ENCODE peak calls at places on chromosome 17, in four cellular contexts. One of them, this sample, is unnamed.

GRCh38 chr17:33228548-33228947 is 64.5 kb downstream of the ASIC2 start:
- DNase-seq in K562: no peak
- DNase-seq in GM12878: no peak
- DNase-seq in H1: no peak
- DNase-seq in this sample: no peak

GRCh38 chr17:66290097-66290722 is 12.2 kb upstream of the PRKCA start:
- DNase-seq in K562: no peak
- DNase-seq in GM12878: no peak
- DNase-seq in H1: no peak
- DNase-seq in this sample: peak; percentile 53

GRCh38 chr17:52297230-52298010 is 138.9 kb upstream of the CA10 start:
- DNase-seq in K562: no peak
- DNase-seq in GM12878: no peak
- DNase-seq in H1: no peak
- DNase-seq in this sample: peak; percentile 5

GRCh38 chr17:17067277-17067676 is 25.0 kb downstream of the MPRIP start:
- DNase-seq in K562: no peak
- DNase-seq in GM12878: no peak
- DNase-seq in H1: no peak
- DNase-seq in this sample: no peak

GRCh38 chr17:79106958-79107357 is 32.3 kb downstream of the ENGASE start:
- DNase-seq in K562: no peak
- DNase-seq in GM12878: no peak
- DNase-seq in H1: no peak
- DNase-seq in this sample: no peak

GRCh38 chr17:35605753-35606152 is 18.6 kb downstream of the AP2B1 start:
- DNase-seq in K562: no peak
- DNase-seq in GM12878: no peak
- DNase-seq in H1: no peak
- DNase-seq in this sample: no peak

GRCh38 chr17:81918762-81919545 is 978 bp upstream of the SIRT7 start:
- DNase-seq in K562: no peak
- DNase-seq in GM12878: no peak
- DNase-seq in H1: no peak
- DNase-seq in this sample: no peak

GRCh38 chr17:28811594-28812135 is 30.9 kb downstream of the FAM222B start:
- DNase-seq in K562: peak; percentile 46
- DNase-seq in GM12878: no peak
- DNase-seq in H1: no peak
- DNase-seq in this sample: peak; percentile 36

GRCh38 chr17:56793947-56794346 is 39.8 kb downstream of the C17orf67 start:
- DNase-seq in K562: no peak
- DNase-seq in GM12878: no peak
- DNase-seq in H1: no peak
- DNase-seq in this sample: no peak

GRCh38 chr17:32747856-32748255 is 129.1 kb downstream of the MYO1D start:
- DNase-seq in K562: no peak
- DNase-seq in GM12878: no peak
- DNase-seq in H1: no peak
- DNase-seq in this sample: peak; percentile 34

GRCh38 chr17:41965694-41966375 is 760 bp upstream of the CNP start:
- DNase-seq in K562: peak; percentile 84
- DNase-seq in GM12878: no peak
- DNase-seq in H1: no peak
- DNase-seq in this sample: peak; percentile 88

GRCh38 chr17:70308619-70309018 is 139.3 kb downstream of the KCNJ2 start:
- DNase-seq in K562: no peak
- DNase-seq in GM12878: no peak
- DNase-seq in H1: no peak
- DNase-seq in this sample: no peak

GRCh38 chr17:21041753-21042433 is 918 bp downstream of the USP22 start:
- DNase-seq in K562: peak; percentile 71
- DNase-seq in GM12878: no peak
- DNase-seq in H1: peak; percentile 58
- DNase-seq in this sample: peak; percentile 71

GRCh38 chr17:13541032-13541480 is 60.7 kb downstream of the HS3ST3A1 start:
- DNase-seq in K562: no peak
- DNase-seq in GM12878: no peak
- DNase-seq in H1: no peak
- DNase-seq in this sample: no peak

DNA sequence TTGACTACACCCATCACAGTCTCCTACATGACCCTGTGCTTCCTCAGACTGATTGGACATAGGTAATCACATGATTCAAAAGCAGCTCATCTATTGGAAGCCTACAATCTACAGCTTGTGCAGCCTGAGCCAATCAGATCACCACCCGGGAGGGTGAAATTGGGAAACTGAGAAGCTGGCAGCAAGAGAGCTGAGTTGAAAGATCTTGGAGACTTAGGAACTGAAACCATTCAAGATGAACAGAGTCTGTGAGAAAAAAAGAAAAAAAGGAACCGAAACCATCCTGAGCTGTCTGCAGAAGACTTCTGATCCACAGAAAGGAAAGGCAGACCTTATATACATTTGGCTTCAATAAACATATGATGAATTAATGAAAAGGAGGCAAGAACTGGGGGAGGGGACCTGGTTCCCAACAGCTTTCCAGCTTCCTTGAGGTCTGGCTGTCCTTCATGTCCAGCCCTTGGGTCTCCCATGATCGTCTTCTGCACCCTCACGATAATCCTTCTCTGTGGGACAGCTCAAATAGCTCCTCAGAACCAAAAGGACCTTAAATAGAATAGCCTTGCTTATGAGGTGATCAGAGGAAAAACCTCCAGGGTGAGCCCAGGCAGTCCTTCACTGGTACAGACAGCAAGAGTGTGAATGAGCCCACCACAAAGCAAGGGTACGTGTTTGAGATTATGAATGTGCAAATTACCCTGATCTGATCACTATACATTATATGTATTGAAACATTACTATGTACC is 32.6 kb downstream of the PLXDC1 start:
- DNase-seq in K562: no peak
- DNase-seq in GM12878: peak; percentile 84
- DNase-seq in H1: no peak
- DNase-seq in this sample: no peak
- TF ChIP-seq CHD2 in K562: no peak
- TF ChIP-seq CHD2 in GM12878: peak; percentile 39
- TF ChIP-seq CHD2 in H1: no peak
- TF ChIP-seq CHD2 in this sample: no peak

GRCh38 chr17:18219016-18219415 is 6.4 kb upstream of the LLGL1 start:
- DNase-seq in K562: no peak
- DNase-seq in GM12878: no peak
- DNase-seq in H1: no peak
- DNase-seq in this sample: no peak
- TF ChIP-seq JUND in K562: no peak
- TF ChIP-seq JUND in GM12878: no peak
- TF ChIP-seq JUND in H1: no peak
- TF ChIP-seq JUND in this sample: no peak

GRCh38 chr17:55510986-55511721 is at the start of gene SMIM36:
- DNase-seq in K562: no peak
- DNase-seq in GM12878: no peak
- DNase-seq in H1: no peak
- DNase-seq in this sample: no peak

GRCh38 chr17:55518549-55518948 is 7.3 kb upstream of the SMIM36 start:
- DNase-seq in K562: no peak
- DNase-seq in GM12878: no peak
- DNase-seq in H1: no peak
- DNase-seq in this sample: no peak

DNA sequence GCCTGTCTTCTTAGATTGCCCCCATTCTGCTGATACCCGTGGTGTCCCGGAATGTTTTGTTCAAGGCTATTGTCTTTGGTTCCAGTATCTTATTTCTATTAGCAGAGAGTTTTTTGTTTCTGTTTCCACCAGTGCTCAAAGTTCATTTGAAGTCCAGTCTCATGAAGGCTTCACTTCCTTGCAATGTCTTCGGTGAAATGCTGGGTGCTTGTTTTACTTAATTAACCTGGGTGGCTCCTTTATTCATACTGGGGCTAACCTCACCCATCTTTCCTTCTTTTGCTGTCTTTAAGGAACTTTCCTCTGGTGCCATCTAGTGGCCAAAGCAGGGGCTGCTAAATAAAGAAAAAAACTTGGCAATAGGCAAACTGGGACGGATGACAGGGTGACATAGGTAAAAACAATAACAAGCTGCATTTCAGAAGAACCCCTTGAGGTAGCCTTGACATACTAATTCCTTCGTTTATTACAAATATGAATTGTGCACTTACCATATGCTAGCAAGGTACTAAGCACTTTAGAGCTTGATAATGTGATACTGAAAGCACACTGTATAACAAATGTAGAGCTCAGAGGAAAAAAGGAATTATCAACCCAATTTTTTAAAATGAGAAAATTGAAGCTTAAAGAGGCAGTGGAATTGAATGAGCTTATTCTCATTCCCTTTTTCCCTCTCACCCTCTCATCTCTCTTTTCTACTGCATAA is 2.8 kb upstream of the SMIM36 start:
- DNase-seq in K562: peak; percentile 62
- DNase-seq in GM12878: peak; percentile 59
- DNase-seq in H1: peak; percentile 36
- DNase-seq in this sample: peak; percentile 84
- TF ChIP-seq CREB1 in K562: no peak
- TF ChIP-seq CREB1 in GM12878: no peak
- TF ChIP-seq CREB1 in H1: no peak
- TF ChIP-seq CREB1 in this sample: no peak

DNA sequence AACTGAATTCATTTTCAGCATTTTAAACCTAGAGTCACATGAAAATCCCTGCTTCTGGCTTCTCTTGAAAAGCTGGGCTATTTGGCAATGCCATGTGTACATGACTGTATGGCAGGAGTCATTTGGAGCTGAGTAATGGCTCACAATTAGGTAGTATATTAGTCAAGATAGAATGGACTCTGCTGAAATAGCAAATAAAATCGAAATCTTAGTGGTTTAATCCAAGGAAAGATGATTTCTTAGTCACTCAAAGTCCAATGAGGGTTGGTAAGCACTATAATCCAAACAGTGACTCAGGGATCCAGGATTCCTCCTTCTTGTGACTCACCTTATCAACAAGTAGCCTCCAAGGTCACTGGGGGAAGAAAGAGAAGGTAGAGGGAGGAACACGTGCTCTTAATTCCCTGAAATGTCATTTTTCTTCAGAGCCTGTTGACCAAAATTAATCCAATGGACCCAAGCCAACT is 13.9 kb upstream of the PMP22 start:
- DNase-seq in K562: no peak
- DNase-seq in GM12878: no peak
- DNase-seq in H1: no peak
- DNase-seq in this sample: no peak
- TF ChIP-seq CHD2 in K562: no peak
- TF ChIP-seq CHD2 in GM12878: no peak
- TF ChIP-seq CHD2 in H1: no peak
- TF ChIP-seq CHD2 in this sample: no peak

GRCh38 chr17:27635275-27635823 is 4.4 kb downstream of the LGALS9 start:
- DNase-seq in K562: no peak
- DNase-seq in GM12878: no peak
- DNase-seq in H1: no peak
- DNase-seq in this sample: no peak

GRCh38 chr17:27634026-27634335 is 3.0 kb downstream of the LGALS9 start:
- DNase-seq in K562: no peak
- DNase-seq in GM12878: no peak
- DNase-seq in H1: no peak
- DNase-seq in this sample: no peak

GRCh38 chr17:27631897-27632725 is 1.1 kb downstream of the LGALS9 start:
- DNase-seq in K562: no peak
- DNase-seq in GM12878: no peak
- DNase-seq in H1: no peak
- DNase-seq in this sample: no peak

GRCh38 chr17:27634781-27635180 is 3.8 kb downstream of the LGALS9 start:
- DNase-seq in K562: no peak
- DNase-seq in GM12878: no peak
- DNase-seq in H1: no peak
- DNase-seq in this sample: no peak

DNA sequence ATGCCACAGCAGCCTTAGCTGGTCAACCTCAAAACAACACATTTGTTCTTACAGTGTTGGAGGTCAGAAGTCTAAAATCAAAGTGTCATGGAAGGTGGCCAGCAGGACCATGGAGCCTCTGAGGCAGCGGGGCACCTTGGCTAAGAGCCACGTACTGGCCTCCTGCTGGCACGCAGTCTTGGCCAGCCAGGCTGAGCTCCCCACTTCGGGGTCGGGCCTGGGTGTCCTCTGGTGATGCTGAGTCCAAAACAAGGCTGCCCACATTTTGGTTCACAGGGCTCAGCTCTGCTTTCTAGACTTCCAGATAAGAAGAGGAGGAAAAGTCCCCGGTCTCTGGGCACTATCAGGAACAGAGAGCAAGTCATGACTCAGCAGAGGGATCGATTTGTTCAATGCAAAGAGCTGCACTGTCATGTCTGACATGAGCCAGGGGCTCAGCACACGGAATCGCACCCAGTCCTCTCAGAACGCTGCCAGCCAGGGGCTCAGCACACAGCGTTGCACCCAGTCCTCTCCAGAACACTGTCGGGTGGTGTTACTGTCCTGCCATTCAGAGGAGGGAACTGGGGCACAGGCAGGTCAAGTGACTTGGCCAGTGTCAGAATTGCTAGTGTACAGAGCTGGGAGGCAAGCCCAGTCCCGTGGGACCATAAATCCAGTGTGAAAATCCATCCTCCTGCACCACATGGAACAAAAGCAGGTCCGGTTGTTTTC is 2.5 kb downstream of the LGALS9 start:
- DNase-seq in K562: peak; percentile 76
- DNase-seq in GM12878: no peak
- DNase-seq in H1: no peak
- DNase-seq in this sample: peak; percentile 12
- TF ChIP-seq JUND in K562: peak; percentile 65
- TF ChIP-seq JUND in GM12878: no peak
- TF ChIP-seq JUND in H1: no peak
- TF ChIP-seq JUND in this sample: no peak

DNA sequence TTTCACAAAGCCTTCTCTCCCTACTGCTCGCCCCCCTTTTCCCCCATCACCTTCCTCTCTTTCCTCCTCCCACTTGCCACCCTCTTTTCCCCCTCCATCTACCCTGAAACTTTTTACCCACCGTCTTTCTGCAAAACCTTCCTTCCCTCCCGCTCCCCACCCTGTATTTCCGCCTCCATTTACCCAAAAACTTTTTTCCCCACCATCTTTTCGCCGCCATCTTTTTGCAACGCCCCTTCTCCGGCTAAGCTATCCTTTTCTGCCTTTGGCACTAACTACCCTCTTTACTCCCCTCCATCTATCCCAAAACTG is 205.2 kb upstream of the WSB1 start:
- DNase-seq in K562: no peak
- DNase-seq in GM12878: no peak
- DNase-seq in H1: no peak
- DNase-seq in this sample: no peak
- TF ChIP-seq CREB1 in K562: no peak
- TF ChIP-seq CREB1 in GM12878: no peak
- TF ChIP-seq CREB1 in H1: no peak
- TF ChIP-seq CREB1 in this sample: no peak